ENCODE peak calls at places on chromosome 2, in ten cellular contexts. G, O, S, H, B, U, V, Z, R and K are unnamed samples.
A peak's percentile ranks its signal among the peaks of the same experiment; 100 is the strongest.

GRCh38 chr2:171878481-171878993 is 15.5 kb downstream of the SLC25A12 start:
- DNase-seq in G (no peak), O (peak; percentile 90), S (no peak), H (peak; percentile 65), B (peak; percentile 83), U (peak; percentile 79), V (peak; percentile 69), Z (no peak), R (peak; percentile 73), K (peak; percentile 59)

GRCh38 chr2:57371186-57371585 is 675.4 kb upstream of the VRK2 start:
- DNase-seq in G (no peak), O (no peak), S (no peak), H (peak; percentile 4), B (no peak), U (peak; percentile 1), V (no peak), Z (no peak), R (no peak), K (no peak)

GRCh38 chr2:240255165-240255491 is 114.7 kb upstream of the OTOS start:
- DNase-seq in G (no peak), O (no peak), S (no peak), H (no peak), B (no peak), U (no peak), V (no peak), Z (no peak), R (no peak), K (no peak)

GRCh38 chr2:213221962-213222361 is 62.3 kb upstream of the SPAG16 start:
- DNase-seq in G (no peak), O (peak; percentile 57), S (no peak), H (no peak), B (peak; percentile 25), U (peak; percentile 56), V (no peak), Z (no peak), R (no peak), K (no peak)

GRCh38 chr2:26745609-26746327 is 18.3 kb upstream of the SLC35F6 start:
- DNase-seq in G (peak; percentile 56), O (peak; percentile 87), S (peak; percentile 79), H (peak; percentile 87), B (peak; percentile 70), U (peak; percentile 86), V (peak; percentile 85), Z (peak; percentile 72), R (peak; percentile 78), K (peak; percentile 58)

GRCh38 chr2:207502799-207503198 is 27.0 kb upstream of the CREB1 start:
- DNase-seq in G (no peak), O (no peak), S (peak; percentile 28), H (no peak), B (no peak), U (no peak), V (no peak), Z (no peak), R (no peak), K (no peak)

GRCh38 chr2:133424876-133425275 is 143.4 kb downstream of the NCKAP5 start:
- DNase-seq in G (no peak), O (peak; percentile 51), S (no peak), H (no peak), B (peak; percentile 72), U (no peak), V (no peak), Z (no peak), R (peak; percentile 62), K (no peak)

GRCh38 chr2:106104332-106105062 is 89.6 kb downstream of the UXS1 start:
- DNase-seq in G (no peak), O (peak; percentile 74), S (peak; percentile 76), H (peak; percentile 78), B (peak; percentile 66), U (peak; percentile 75), V (peak; percentile 58), Z (peak; percentile 44), R (peak; percentile 66), K (peak; percentile 35)

GRCh38 chr2:234257859-234258561 is 207.5 kb downstream of the SPP2 start:
- DNase-seq in G (peak; percentile 89), O (peak; percentile 98), S (no peak), H (peak; percentile 34), B (peak; percentile 99), U (peak; percentile 96), V (peak; percentile 82), Z (peak; percentile 92), R (peak; percentile 99), K (peak; percentile 77)

GRCh38 chr2:54858021-54858681 is 134.7 kb downstream of the EML6 start:
- DNase-seq in G (no peak), O (peak; percentile 59), S (no peak), H (no peak), B (peak; percentile 82), U (peak; percentile 51), V (no peak), Z (no peak), R (peak; percentile 58), K (no peak)

GRCh38 chr2:42792087-42792582 is 248 bp downstream of the HAAO start:
- DNase-seq in G (no peak), O (no peak), S (no peak), H (no peak), B (no peak), U (no peak), V (peak; percentile 21), Z (no peak), R (no peak), K (no peak)

GRCh38 chr2:42569883-42570282 is 1.5 kb downstream of the MTA3 start:
- DNase-seq in G (no peak), O (peak; percentile 6), S (no peak), H (peak; percentile 6), B (no peak), U (peak; percentile 3), V (no peak), Z (no peak), R (no peak), K (no peak)

GRCh38 chr2:68250652-68251186 is 1.6 kb downstream of the PPP3R1 start:
- DNase-seq in G (no peak), O (no peak), S (no peak), H (no peak), B (no peak), U (no peak), V (no peak), Z (no peak), R (no peak), K (no peak)

GRCh38 chr2:8571792-8572499 is 109.9 kb upstream of the ID2 start:
- DNase-seq in G (no peak), O (no peak), S (no peak), H (no peak), B (no peak), U (no peak), V (peak; percentile 73), Z (no peak), R (no peak), K (no peak)

GRCh38 chr2:36769106-36769505 is 72.6 kb downstream of the VIT start:
- DNase-seq in G (no peak), O (no peak), S (no peak), H (no peak), B (no peak), U (no peak), V (no peak), Z (no peak), R (no peak), K (peak; percentile 8)

GRCh38 chr2:36773947-36774346 is 77.4 kb downstream of the VIT start:
- DNase-seq in G (no peak), O (no peak), S (no peak), H (no peak), B (no peak), U (no peak), V (no peak), Z (no peak), R (no peak), K (no peak)

GRCh38 chr2:36771671-36772070 is 75.2 kb downstream of the VIT start:
- DNase-seq in G (no peak), O (no peak), S (no peak), H (no peak), B (no peak), U (no peak), V (no peak), Z (no peak), R (no peak), K (no peak)

GRCh38 chr2:36770542-36771287 is 74.2 kb downstream of the VIT start:
- DNase-seq in G (no peak), O (peak; percentile 19), S (peak; percentile 41), H (peak; percentile 30), B (no peak), U (peak; percentile 53), V (no peak), Z (peak; percentile 51), R (peak; percentile 18), K (no peak)
- TF ChIP-seq CTCF in G (peak; percentile 63), O (peak; percentile 60), S (peak; percentile 63), H (peak; percentile 62), B (peak; percentile 57), U (peak; percentile 68), V (peak; percentile 29), Z (peak; percentile 95), R (peak; percentile 57), K (peak; percentile 51)

GRCh38 chr2:59006204-59006603 is 765.1 kb upstream of the FANCL start:
- DNase-seq in G (no peak), O (no peak), S (no peak), H (no peak), B (no peak), U (no peak), V (no peak), Z (no peak), R (no peak), K (no peak)

GRCh38 chr2:59012234-59012633 is 771.1 kb upstream of the FANCL start:
- DNase-seq in G (no peak), O (no peak), S (no peak), H (no peak), B (no peak), U (no peak), V (no peak), Z (no peak), R (no peak), K (no peak)

DNA sequence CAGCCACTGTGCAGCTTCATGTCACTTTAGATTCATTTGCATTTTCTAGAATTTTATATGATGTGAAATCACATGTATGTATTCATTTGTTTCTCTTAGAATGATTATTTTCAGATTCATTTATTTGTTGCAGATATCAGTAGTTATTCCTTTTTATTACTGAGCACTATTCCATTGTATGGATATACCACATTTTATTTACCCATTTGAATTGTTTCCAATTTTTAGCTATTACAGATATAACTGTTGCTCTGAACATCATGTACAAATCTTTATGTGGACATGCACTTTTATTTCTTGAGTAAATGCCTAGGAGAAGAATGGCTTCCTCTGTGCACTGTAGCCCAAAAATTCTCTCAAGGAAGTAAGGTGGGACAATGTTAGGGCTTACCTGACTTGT is 767.8 kb upstream of the FANCL start:
- DNase-seq in G (no peak), O (no peak), S (no peak), H (no peak), B (no peak), U (no peak), V (no peak), Z (no peak), R (no peak), K (no peak)
- TF ChIP-seq CTCF in G (no peak), O (no peak), S (no peak), H (no peak), B (no peak), U (no peak), V (no peak), Z (no peak), R (no peak), K (no peak)

GRCh38 chr2:223901854-223902253 is 43.3 kb downstream of the WDFY1 start:
- DNase-seq in G (no peak), O (no peak), S (no peak), H (no peak), B (no peak), U (no peak), V (no peak), Z (no peak), R (no peak), K (no peak)
- TF ChIP-seq CTCF in G (no peak), O (no peak), S (no peak), H (no peak), B (no peak), U (no peak), V (no peak), Z (peak; percentile 16), R (no peak), K (no peak)

GRCh38 chr2:225011585-225011984 is 30.7 kb downstream of the DOCK10 start:
- DNase-seq in G (no peak), O (no peak), S (no peak), H (no peak), B (no peak), U (no peak), V (no peak), Z (no peak), R (no peak), K (no peak)
- TF ChIP-seq CTCF in G (no peak), O (no peak), S (no peak), H (no peak), B (no peak), U (no peak), V (no peak), Z (no peak), R (no peak), K (no peak)